ENCODE peak calls at places on chromosomes 5 and 9, in five cellular contexts. One of them, this sample, is unnamed.

GRCh38 chr9:87954230-87954629 is 20.1 kb downstream of the CDK20 start:
- DNase-seq in colonic mucosa: no peak
- DNase-seq in activated CD4-positive, alpha-beta T cell treated with anti-CD3 and anti-CD28 coated beads for 48 hours: no peak
- DNase-seq in kidney tubule cell: no peak
- DNase-seq in fibroblast of lung: no peak
- DNase-seq in this sample: no peak

GRCh38 chr9:17706347-17706746 is 127.5 kb downstream of the SH3GL2 start:
- DNase-seq in kidney tubule cell: no peak
- DNase-seq in fibroblast of lung: no peak
- DNase-seq in colonic mucosa: no peak
- DNase-seq in activated CD4-positive, alpha-beta T cell treated with anti-CD3 and anti-CD28 coated beads for 48 hours: no peak
- DNase-seq in this sample: no peak

GRCh38 chr5:109701779-109702178 is 12.1 kb downstream of the MAN2A1 start:
- DNase-seq in kidney tubule cell: peak; percentile 30
- DNase-seq in fibroblast of lung: no peak
- DNase-seq in colonic mucosa: no peak
- DNase-seq in activated CD4-positive, alpha-beta T cell treated with anti-CD3 and anti-CD28 coated beads for 48 hours: no peak
- DNase-seq in this sample: no peak

GRCh38 chr5:90606539-90606938 is 47.9 kb downstream of the ADGRV1 start:
- DNase-seq in kidney tubule cell: peak; percentile 14
- DNase-seq in fibroblast of lung: no peak
- DNase-seq in colonic mucosa: no peak
- DNase-seq in activated CD4-positive, alpha-beta T cell treated with anti-CD3 and anti-CD28 coated beads for 48 hours: no peak
- DNase-seq in this sample: no peak

GRCh38 chr5:128905225-128906110 is 59.8 kb upstream of the SLC27A6 start:
- DNase-seq in activated CD4-positive, alpha-beta T cell treated with anti-CD3 and anti-CD28 coated beads for 48 hours: peak; percentile 26
- DNase-seq in kidney tubule cell: peak; percentile 62
- DNase-seq in fibroblast of lung: peak; percentile 77
- DNase-seq in colonic mucosa: peak; percentile 30
- DNase-seq in this sample: peak; percentile 51

GRCh38 chr5:75052461-75053285 is at the start of gene GCNT4:
- DNase-seq in colonic mucosa: peak; percentile 43
- DNase-seq in kidney tubule cell: peak; percentile 67
- DNase-seq in fibroblast of lung: peak; percentile 41
- DNase-seq in activated CD4-positive, alpha-beta T cell treated with anti-CD3 and anti-CD28 coated beads for 48 hours: peak; percentile 49
- DNase-seq in this sample: peak; percentile 31

GRCh38 chr5:1655496-1656270 is 131.9 kb upstream of the LPCAT1 start:
- DNase-seq in colonic mucosa: peak; percentile 13
- DNase-seq in activated CD4-positive, alpha-beta T cell treated with anti-CD3 and anti-CD28 coated beads for 48 hours: no peak
- DNase-seq in kidney tubule cell: no peak
- DNase-seq in fibroblast of lung: no peak
- DNase-seq in this sample: no peak

GRCh38 chr9:4223434-4223833 is 76.4 kb downstream of the GLIS3 start:
- DNase-seq in activated CD4-positive, alpha-beta T cell treated with anti-CD3 and anti-CD28 coated beads for 48 hours: no peak
- DNase-seq in colonic mucosa: no peak
- DNase-seq in fibroblast of lung: no peak
- DNase-seq in kidney tubule cell: no peak
- DNase-seq in this sample: no peak

This sample was measured in iPS-NIHi11.